ENCODE peak calls at places on chromosome 2, in nine cellular contexts. O is Peyer's patch; E is cardiac muscle cell; K is sigmoid colon; F is stomach; M is CD4-positive, alpha-beta T cell; R is BJ; A is tibial nerve; V is right lobe of liver. X is an unnamed sample.

GRCh38 chr2:127640082-127641072 is 5.6 kb upstream of the GPR17 start:
- DNase-seq in O (peak; percentile 84), E (no peak), K (no peak), F (no peak), M (no peak), R (no peak), A (no peak), V (no peak), X (no peak)

GRCh38 chr2:109376796-109377495 is 236.8 kb downstream of the SEPTIN10 start:
- DNase-seq in O (peak; percentile 41), E (no peak), K (peak; percentile 42), F (peak; percentile 21), M (no peak), R (no peak), A (no peak), V (peak; percentile 36), X (no peak)

GRCh38 chr2:26801342-26801741 is 15.5 kb downstream of the CENPA start:
- DNase-seq in O (no peak), E (no peak), K (no peak), F (no peak), M (no peak), R (no peak), A (no peak), V (no peak), X (no peak)

GRCh38 chr2:111171337-111171930 is 50.7 kb downstream of the BCL2L11 start:
- DNase-seq in O (no peak), E (no peak), K (no peak), F (no peak), M (no peak), R (no peak), A (no peak), V (no peak), X (no peak)

GRCh38 chr2:65144571-65144970 is 14.7 kb upstream of the RAB1A start:
- DNase-seq in O (no peak), E (no peak), K (no peak), F (no peak), M (no peak), R (no peak), A (no peak), V (no peak), X (no peak)

GRCh38 chr2:238116298-238117198 is 16.4 kb downstream of the ESPNL start:
- DNase-seq in O (no peak), E (no peak), K (no peak), F (no peak), M (no peak), R (no peak), A (no peak), V (no peak), X (no peak)

GRCh38 chr2:159613515-159614336 is 2.6 kb downstream of the BAZ2B start:
- DNase-seq in O (no peak), E (peak; percentile 44), K (no peak), F (no peak), M (no peak), R (no peak), A (no peak), V (no peak), X (no peak)

GRCh38 chr2:169495310-169495928 is 14.1 kb upstream of the KLHL41 start:
- DNase-seq in O (no peak), E (no peak), K (no peak), F (no peak), M (no peak), R (no peak), A (no peak), V (no peak), X (no peak)

GRCh38 chr2:72896446-72896845 is 9.2 kb downstream of the SPR start:
- DNase-seq in O (no peak), E (peak; percentile 44), K (no peak), F (no peak), M (no peak), R (no peak), A (no peak), V (no peak), X (no peak)

GRCh38 chr2:72895759-72896281 is 8.6 kb downstream of the SPR start:
- DNase-seq in O (peak; percentile 70), E (peak; percentile 73), K (no peak), F (peak; percentile 79), M (no peak), R (no peak), A (no peak), V (no peak), X (no peak)

GRCh38 chr2:72897785-72898184 is 10.6 kb downstream of the SPR start:
- DNase-seq in O (no peak), E (no peak), K (no peak), F (no peak), M (no peak), R (no peak), A (no peak), V (no peak), X (no peak)

GRCh38 chr2:72900191-72900825 is 13.1 kb downstream of the SPR start:
- DNase-seq in O (no peak), E (no peak), K (no peak), F (no peak), M (no peak), R (no peak), A (no peak), V (no peak), X (no peak)

DNA sequence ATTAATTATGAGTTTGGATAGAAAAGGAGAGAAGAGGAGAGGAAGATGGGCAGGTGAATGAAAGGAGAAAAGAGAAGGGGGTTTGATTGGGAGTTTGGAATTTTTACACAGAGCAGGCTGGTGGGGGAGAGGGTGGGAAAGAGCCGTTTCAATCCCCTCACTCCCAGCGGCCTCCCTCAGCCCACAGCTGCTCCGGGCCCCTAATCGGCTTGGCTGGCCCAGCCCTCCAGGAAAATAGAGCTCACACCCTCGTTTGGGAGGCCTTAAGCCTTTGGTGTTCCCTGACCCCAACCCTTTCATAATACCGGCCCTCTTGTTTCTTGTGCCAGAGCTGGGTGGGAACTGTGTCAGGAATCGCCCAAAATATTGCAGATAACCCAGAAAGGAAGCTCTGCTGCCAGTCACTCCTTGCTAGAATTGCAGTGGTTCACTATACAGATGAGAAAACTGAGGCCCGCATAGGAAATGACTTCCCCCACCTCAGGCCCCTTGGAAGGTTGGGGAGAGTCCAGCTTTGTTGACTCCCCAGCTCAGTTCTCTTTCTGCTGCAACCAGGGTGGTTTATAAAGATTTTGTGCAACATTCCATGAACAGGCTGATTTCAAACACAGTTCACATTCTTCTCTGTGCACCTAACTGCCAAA is 11.2 kb downstream of the SPR start:
- DNase-seq in O (no peak), E (no peak), K (no peak), F (no peak), M (no peak), R (no peak), A (no peak), V (no peak), X (no peak)
- H3K27me3 ChIP-seq in O (no peaks in the 10 kb centered on the region), E (peaks cover 93% of the 10 kb centered on the region), K (peaks cover 10% of the 10 kb centered on the region), F (peaks cover 4% of the 10 kb centered on the region), M (peaks cover 51% of the 10 kb centered on the region), R (peaks cover 27% of the 10 kb centered on the region), A (no peaks in the 10 kb centered on the region), V (no peaks in the 10 kb centered on the region), X (peaks cover 26% of the 10 kb centered on the region)

DNA sequence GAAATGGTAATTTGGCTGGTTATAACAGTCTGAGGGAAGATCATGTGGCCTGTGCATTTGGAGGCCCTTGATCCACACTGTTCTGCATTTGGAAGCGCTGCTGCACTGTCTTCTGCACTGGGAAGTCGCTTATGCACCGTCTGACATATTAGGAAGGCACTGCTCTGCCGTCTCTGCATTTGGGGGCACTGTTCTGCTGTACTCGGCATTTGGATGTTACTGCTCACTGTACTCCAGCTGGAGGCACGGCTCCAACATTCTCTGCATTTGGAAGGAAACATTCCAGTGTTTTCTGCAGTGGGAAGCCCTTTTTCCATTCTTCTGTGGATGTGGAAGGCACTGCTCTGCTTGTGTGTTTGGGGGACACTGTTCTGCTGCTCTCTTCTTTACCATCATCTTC is 9.6 kb upstream of the PROM2 start:
- DNase-seq in O (peak; percentile 14), E (peak; percentile 11), K (no peak), F (peak; percentile 7), M (no peak), R (no peak), A (no peak), V (no peak), X (no peak)
- TF ChIP-seq CTCF in O (no peak), E (no peak), K (no peak), F (no peak), M (no peak), R (peak; percentile 22), A (no peak), V (no peak), X (no peak)

GRCh38 chr2:138777996-138778395 is 2.2 kb downstream of the NXPH2 start:
- DNase-seq in O (no peak), E (peak; percentile 39), K (no peak), F (no peak), M (no peak), R (no peak), A (no peak), V (no peak), X (no peak)
- H3K27me3 ChIP-seq in O (no peaks in the 10 kb centered on the region), E (peaks cover 48% of the 10 kb centered on the region), K (peaks cover 28% of the 10 kb centered on the region), F (peaks cover 19% of the 10 kb centered on the region), M (peaks cover 34% of the 10 kb centered on the region), R (peaks cover 19% of the 10 kb centered on the region), A (no peaks in the 10 kb centered on the region), V (no peaks in the 10 kb centered on the region), X (peaks cover 32% of the 10 kb centered on the region)

DNA sequence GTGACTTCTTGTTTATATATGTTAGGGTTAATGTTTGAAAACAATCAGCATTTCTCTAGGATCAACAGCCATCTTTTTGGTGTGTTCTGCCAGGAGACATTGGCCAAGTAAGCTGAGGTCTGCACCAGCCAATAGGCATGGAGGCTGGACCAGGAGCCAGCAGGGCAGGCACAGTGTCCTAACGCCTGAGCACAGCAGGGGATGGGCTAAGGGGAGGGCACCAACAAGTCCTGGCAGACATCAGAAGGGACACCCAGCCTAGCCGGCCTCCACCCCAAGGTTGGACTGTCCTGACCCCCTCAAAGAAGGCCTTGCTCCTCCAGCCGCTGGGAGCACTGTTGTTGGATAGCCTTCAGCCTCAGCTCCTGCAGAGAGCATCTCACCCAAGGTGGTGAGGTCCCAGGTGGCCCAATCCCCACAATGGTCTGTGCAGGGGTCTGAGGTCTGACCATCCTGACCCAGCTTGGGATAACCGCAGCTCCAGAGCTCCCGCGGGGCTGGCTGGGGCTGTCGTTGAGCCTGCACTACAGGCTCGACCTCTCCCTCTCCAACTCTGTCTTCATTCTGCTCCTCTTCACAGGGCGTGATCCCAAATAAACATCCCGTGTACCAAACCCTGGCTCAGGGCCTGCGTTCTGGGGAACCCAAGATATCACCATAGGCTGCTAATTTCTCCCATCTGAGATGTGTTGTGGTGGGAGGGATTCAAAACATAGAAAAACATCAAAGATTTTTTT is 8.1 kb downstream of the TEX44 start:
- DNase-seq in O (no peak), E (no peak), K (no peak), F (no peak), M (no peak), R (no peak), A (no peak), V (no peak), X (no peak)
- TF ChIP-seq CTCF in O (no peak), E (no peak), K (no peak), F (no peak), M (no peak), R (no peak), A (no peak), V (no peak), X (no peak)

X was measured in HL-60.